ENCODE peak calls at places on chromosomes 12 and 14, in five cellular contexts. L is neuronal stem cell, E is H9, X is IMR-90, R is H1. G is an unnamed sample. For H3K4me1, the result is how much of the 10 kb centered on the place peaks cover.

GRCh38 chr14:73755434-73756014 is 41.3 kb upstream of the PNMA1 start:
- DNase-seq in L (no peak), R (no peak), E (no peak), X (no peak), G (no peak)

GRCh38 chr12:89244536-89244935 is 107.8 kb downstream of the DUSP6 start:
- DNase-seq in X (peak), E (no peak), R (no peak), L (no peak), G (peak)

GRCh38 chr12:70644836-70645235 is 7.6 kb upstream of the PTPRB start:
- DNase-seq in R (no peak), X (no peak), L (no peak), E (no peak), G (no peak)

GRCh38 chr14:23727566-23728335 is 91.6 kb downstream of the DHRS2 start:
- DNase-seq in X (peak), E (peak), R (no peak), L (no peak), G (peak)

GRCh38 chr12:91576432-91576831 is 393.8 kb upstream of the DCN start:
- DNase-seq in E (no peak), L (no peak), X (no peak), R (no peak), G (no peak)

GRCh38 chr12:9813821-9814798 is 13.2 kb upstream of the KLRF1 start:
- DNase-seq in E (peak), X (peak), L (peak), R (peak), G (peak)

GRCh38 chr12:29921307-29921706 is 137.6 kb upstream of the TMTC1 start:
- DNase-seq in E (no peak), L (no peak), X (peak), R (no peak), G (peak)

GRCh38 chr12:111482464-111482863 is 76.7 kb downstream of the SH2B3 start:
- DNase-seq in X (no peak), R (no peak), L (no peak), E (no peak), G (no peak)

GRCh38 chr12:67045650-67046049 is 223.5 kb upstream of the CAND1 start:
- DNase-seq in L (no peak), X (no peak), R (no peak), E (no peak), G (no peak)

GRCh38 chr12:68617160-68617926 is 6.6 kb downstream of the RAP1B start:
- DNase-seq in R (no peak), L (no peak), E (no peak), X (peak), G (peak)

GRCh38 chr14:50875359-50876090 is 3.7 kb downstream of the ABHD12B start:
- DNase-seq in R (no peak), X (peak), E (no peak), L (no peak), G (no peak)

GRCh38 chr14:99538275-99538674 is 57.1 kb downstream of the CCNK start:
- DNase-seq in R (no peak), E (no peak), X (peak), L (no peak), G (peak)

GRCh38 chr12:53425515-53426150 is 2.0 kb downstream of the AMHR2 start:
- DNase-seq in E (no peak), X (no peak), R (no peak), L (no peak), G (no peak)

GRCh38 chr14:93741556-93742210 is 46.6 kb downstream of the PRIMA1 start:
- DNase-seq in R (no peak), L (no peak), E (no peak), X (no peak), G (no peak)

GRCh38 chr14:75982724-75983358 is 1.0 kb upstream of the TGFB3 start:
- DNase-seq in L (no peak), E (no peak), X (peak), R (no peak), G (no peak)

GRCh38 chr14:75514673-75515630 is 7.3 kb upstream of the BATF start:
- DNase-seq in X (peak), R (no peak), E (peak), L (no peak), G (peak)

GRCh38 chr14:74510211-74510931 is 16.8 kb downstream of the ISCA2 start:
- DNase-seq in R (no peak), E (peak), L (no peak), X (peak), G (no peak)

GRCh38 chr14:81406863-81407262 is 6.7 kb upstream of the STON2 start:
- DNase-seq in X (peak), R (no peak), L (no peak), E (no peak), G (no peak)

GRCh38 chr12:57868870-57869609 is 22.5 kb upstream of the CTDSP2 start:
- DNase-seq in E (peak), X (no peak), L (no peak), R (no peak), G (no peak)

GRCh38 chr14:37087520-37087919 is 84.9 kb downstream of the SLC25A21 start:
- DNase-seq in R (no peak), X (no peak), E (no peak), L (no peak), G (no peak)
- H3K4me1 ChIP-seq in R (under half), X (under half), E (under half), L (under half), G (under half)

GRCh38 chr14:95664046-95664445 is 22.2 kb upstream of the TCL1B start:
- DNase-seq in L (no peak), R (no peak), E (no peak), X (no peak), G (no peak)
- H2BK120ac ChIP-seq in L (no peak), R (no peak), E (no peak), X (no peak), G (no peak)

GRCh38 chr12:54689984-54690383 is 41.8 kb upstream of the DCD start:
- DNase-seq in E (peak), L (no peak), R (peak), X (no peak), G (peak)
- H3K4me1 ChIP-seq in E (under half), L (under half), R (under half), X (under half), G (under half)

GRCh38 chr14:102138935-102139247 is 806 bp upstream of the WDR20 start:
- DNase-seq in R (no peak), X (no peak), L (no peak), E (no peak), G (no peak)
- H2BK120ac ChIP-seq in R (no peak), X (no peak), L (no peak), E (no peak), G (no peak)